ENCODE peak calls at places on chromosomes 6 and 20, in five cellular contexts. R is A549, G is GM12865, Y is cardiac muscle cell, S is transverse colon. K is an unnamed sample.

GRCh38 chr6:26044140-26045045 is 42.8 kb upstream of the HFE start:
- DNase-seq in G (peak; percentile 67), Y (no peak), R (peak; percentile 57), S (peak; percentile 51), K (no peak)

GRCh38 chr20:1266167-1266973 is at the start of gene SNPH:
- DNase-seq in S (peak; percentile 81), R (peak; percentile 82), G (peak; percentile 62), Y (peak; percentile 79), K (no peak)

GRCh38 chr6:158086054-158086705 is 81.9 kb downstream of the SERAC1 start:
- DNase-seq in S (no peak), R (no peak), Y (no peak), G (peak; percentile 18), K (no peak)

GRCh38 chr6:88865275-88865674 is 98.1 kb downstream of the RNGTT start:
- DNase-seq in S (no peak), G (no peak), R (no peak), Y (no peak), K (no peak)

GRCh38 chr6:2764610-2765165 is 505 bp upstream of the WRNIP1 start:
- DNase-seq in Y (peak; percentile 39), G (peak; percentile 74), S (peak; percentile 56), R (peak; percentile 69), K (peak; percentile 26)

GRCh38 chr6:6844451-6844974 is 256.0 kb downstream of the LY86 start:
- DNase-seq in R (no peak), S (no peak), Y (no peak), G (no peak), K (no peak)

GRCh38 chr6:156866181-156866862 is 89.1 kb downstream of the ARID1B start:
- DNase-seq in Y (no peak), G (peak; percentile 54), R (peak; percentile 8), S (peak; percentile 33), K (no peak)

GRCh38 chr6:42239333-42239732 is 21.7 kb upstream of the MRPS10 start:
- DNase-seq in G (no peak), S (no peak), R (no peak), Y (no peak), K (no peak)

GRCh38 chr20:39214778-39215177 is 252.6 kb downstream of the DHX35 start:
- DNase-seq in S (no peak), G (no peak), R (no peak), Y (no peak), K (no peak)

GRCh38 chr6:162442675-162443074 is 284.9 kb downstream of the PRKN start:
- DNase-seq in R (peak; percentile 28), Y (peak; percentile 60), S (no peak), G (peak; percentile 18), K (no peak)

GRCh38 chr6:70103798-70104197 is 199.1 kb downstream of the COL9A1 start:
- DNase-seq in R (peak; percentile 2), S (no peak), Y (no peak), G (peak; percentile 24), K (no peak)

GRCh38 chr20:43669332-43669731 is 2.4 kb downstream of the MYBL2 start:
- DNase-seq in Y (no peak), R (peak; percentile 31), S (no peak), G (no peak), K (no peak)

GRCh38 chr20:36158160-36158741 is 3.7 kb downstream of the EPB41L1 start:
- DNase-seq in S (no peak), R (no peak), G (no peak), Y (no peak), K (no peak)

GRCh38 chr20:54920491-54920890 is 445.1 kb downstream of the DOK5 start:
- DNase-seq in R (no peak), G (no peak), S (no peak), Y (no peak), K (no peak)

GRCh38 chr20:57883761-57884160 is 173.9 kb upstream of the PMEPA1 start:
- DNase-seq in Y (no peak), S (no peak), R (no peak), G (peak; percentile 5), K (no peak)

GRCh38 chr20:54167909-54168872 is 5.6 kb downstream of the CYP24A1 start:
- DNase-seq in S (no peak), Y (no peak), G (no peak), R (peak; percentile 92), K (no peak)

GRCh38 chr6:158819977-158820632 is 937 bp upstream of the EZR start:
- DNase-seq in R (no peak), Y (no peak), S (no peak), G (no peak), K (no peak)

GRCh38 chr6:6333498-6333897 is 13.0 kb upstream of the F13A1 start:
- DNase-seq in Y (peak; percentile 46), G (peak; percentile 17), S (no peak), R (no peak), K (no peak)

GRCh38 chr6:84926756-84927155 is 162.4 kb upstream of the TBX18 start:
- DNase-seq in G (no peak), R (no peak), Y (no peak), S (no peak), K (no peak)

GRCh38 chr20:37564388-37565133 is 36.9 kb upstream of the BLCAP start:
- DNase-seq in Y (peak; percentile 80), S (peak; percentile 44), R (peak; percentile 19), G (peak; percentile 28), K (no peak)

GRCh38 chr6:235763-236360 is 56.4 kb upstream of the DUSP22 start:
- DNase-seq in R (no peak), S (no peak), G (peak; percentile 87), Y (no peak), K (no peak)

GRCh38 chr20:10646006-10646405 is 27.8 kb downstream of the JAG1 start:
- DNase-seq in S (peak; percentile 1), R (no peak), G (no peak), Y (no peak), K (no peak)

GRCh38 chr20:21781446-21782075 is 76.1 kb downstream of the PAX1 start:
- DNase-seq in R (no peak), Y (no peak), G (no peak), S (no peak), K (no peak)

GRCh38 chr6:150741633-150742200 is 123.8 kb upstream of the MTHFD1L start:
- DNase-seq in G (peak; percentile 51), S (no peak), Y (peak; percentile 60), R (peak; percentile 5), K (no peak)

GRCh38 chr6:26500102-26500501 is at the start of gene BTN1A1:
- DNase-seq in S (no peak), Y (no peak), G (no peak), R (no peak), K (no peak)

GRCh38 chr6:35147101-35147885 is 6.2 kb upstream of the TCP11 start:
- DNase-seq in Y (no peak), S (no peak), R (no peak), G (no peak), K (no peak)

GRCh38 chr6:170292778-170293164 is 1.9 kb upstream of the DLL1 start:
- DNase-seq in Y (no peak), R (peak; percentile 43), G (no peak), S (no peak), K (no peak)
- TF ChIP-seq CTCF in Y (peak; percentile 11), R (peak; percentile 29), G (no peak), S (peak; percentile 28), K (no peak)

GRCh38 chr6:56862415-56863175 is 92.3 kb upstream of the BEND6 start:
- DNase-seq in R (no peak), Y (no peak), G (no peak), S (no peak), K (no peak)
- H3K4me3 ChIP-seq in R (peak overlapping the region; percentile 1), Y (no peak overlapping the region), G (no peak overlapping the region), S (no peak overlapping the region), K (no peak overlapping the region)

DNA sequence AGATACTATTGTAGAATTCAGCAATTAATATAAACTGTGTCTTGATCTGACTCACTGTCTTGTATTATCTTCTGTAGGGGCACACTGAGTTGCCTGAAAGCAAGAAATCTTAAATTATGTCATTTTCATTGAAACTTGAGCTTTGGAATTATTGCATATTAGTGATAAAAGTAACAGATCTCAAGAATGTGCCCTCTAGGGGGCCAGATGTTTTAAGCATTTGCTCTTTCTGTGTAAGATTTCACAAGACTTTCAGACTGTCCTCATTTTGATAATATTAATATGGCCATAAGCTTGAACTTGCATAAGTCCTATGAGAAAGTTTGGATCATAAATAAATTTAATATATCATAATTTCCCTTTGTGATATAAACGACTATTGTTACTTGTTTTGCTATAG is 55.5 kb upstream of the MYO6 start:
- DNase-seq in R (peak; percentile 28), Y (no peak), G (no peak), S (no peak), K (no peak)
- TF ChIP-seq CTCF in R (peak; percentile 16), Y (peak; percentile 39), G (no peak), S (no peak), K (peak; percentile 3)

GRCh38 chr6:136039185-136039584 is 187.7 kb downstream of the PDE7B start:
- DNase-seq in Y (no peak), S (no peak), R (no peak), G (no peak), K (no peak)
- H3K4me3 ChIP-seq in Y (no peak overlapping the region), S (no peak overlapping the region), R (no peak overlapping the region), G (no peak overlapping the region), K (no peak overlapping the region)